ENCODE peak calls at places on chromosomes 5 and 9, in five cellular contexts. B, H, G, Q and W are unnamed samples.

GRCh38 chr5:10460252-10460906 is 18.7 kb downstream of the ROPN1L start:
- DNase-seq in B (no peak), H (no peak), G (peak), Q (no peak), W (no peak)

GRCh38 chr9:27528886-27529315 is 713 bp downstream of the MOB3B start:
- DNase-seq in B (peak), H (no peak), G (peak), Q (peak), W (peak)

GRCh38 chr9:131707677-131708612 is 31.9 kb downstream of the RAPGEF1 start:
- DNase-seq in B (no peak), H (no peak), G (peak), Q (no peak), W (no peak)

GRCh38 chr5:179206366-179206765 is 138.9 kb downstream of the ADAMTS2 start:
- DNase-seq in B (no peak), H (no peak), G (no peak), Q (no peak), W (no peak)

GRCh38 chr5:175714686-175715085 is 56.8 kb downstream of the HRH2 start:
- DNase-seq in B (no peak), H (no peak), G (no peak), Q (no peak), W (no peak)

GRCh38 chr5:88952344-88952743 is 69.4 kb upstream of the MEF2C start:
- DNase-seq in B (no peak), H (peak), G (no peak), Q (no peak), W (no peak)

GRCh38 chr9:108665856-108666784 is 189.7 kb downstream of the ACTL7B start:
- DNase-seq in B (no peak), H (no peak), G (no peak), Q (no peak), W (no peak)

GRCh38 chr9:28332648-28333047 is 759.4 kb upstream of the C9orf72 start:
- DNase-seq in B (no peak), H (no peak), G (no peak), Q (no peak), W (no peak)

GRCh38 chr5:103393131-103393754 is 134.7 kb downstream of the MACIR start:
- DNase-seq in B (no peak), H (no peak), G (no peak), Q (no peak), W (no peak)

GRCh38 chr5:108749130-108749861 is 1.6 kb downstream of the FER start:
- DNase-seq in B (peak), H (peak), G (no peak), Q (no peak), W (no peak)

GRCh38 chr5:150106669-150107068 is 20.3 kb upstream of the CSF1R start:
- DNase-seq in B (no peak), H (peak), G (no peak), Q (no peak), W (no peak)

GRCh38 chr5:180618830-180619562 is 27.7 kb upstream of the SCGB3A1 start:
- DNase-seq in B (no peak), H (no peak), G (no peak), Q (no peak), W (peak)

GRCh38 chr5:146565764-146566163 is 49.8 kb upstream of the GPR151 start:
- DNase-seq in B (peak), H (peak), G (no peak), Q (peak), W (peak)

GRCh38 chr9:109254317-109254716 is 66.5 kb downstream of the EPB41L4B start:
- DNase-seq in B (no peak), H (no peak), G (no peak), Q (no peak), W (no peak)

GRCh38 chr5:10301842-10302610 is 5.7 kb downstream of the CMBL start:
- DNase-seq in B (no peak), H (no peak), G (peak), Q (no peak), W (no peak)

GRCh38 chr5:76084496-76085285 is 1.5 kb downstream of the SV2C start:
- DNase-seq in B (no peak), H (no peak), G (no peak), Q (no peak), W (peak)

GRCh38 chr5:125083932-125084331 is 337.5 kb upstream of the ZNF608 start:
- DNase-seq in B (peak), H (no peak), G (no peak), Q (no peak), W (no peak)

GRCh38 chr5:76460104-76460503 is 57.0 kb downstream of the IQGAP2 start:
- DNase-seq in B (no peak), H (no peak), G (no peak), Q (no peak), W (no peak)

GRCh38 chr5:77211013-77211690 is 672 bp downstream of the PDE8B start:
- DNase-seq in B (peak), H (no peak), G (no peak), Q (no peak), W (no peak)

GRCh38 chr5:123119334-123119986 is 30.4 kb downstream of the PRDM6 start:
- DNase-seq in B (peak), H (peak), G (no peak), Q (no peak), W (no peak)

GRCh38 chr5:150515446-150515845 is 7.5 kb downstream of the NDST1 start:
- DNase-seq in B (no peak), H (no peak), G (no peak), Q (no peak), W (no peak)

GRCh38 chr5:50663636-50664035 is 2.8 kb upstream of the PARP8 start:
- DNase-seq in B (no peak), H (no peak), G (peak), Q (no peak), W (no peak)

GRCh38 chr5:124538196-124538595 is 208.2 kb downstream of the ZNF608 start:
- DNase-seq in B (no peak), H (no peak), G (no peak), Q (no peak), W (no peak)

GRCh38 chr5:132385321-132386105 is 16.0 kb downstream of the SLC22A5 start:
- DNase-seq in B (peak), H (peak), G (no peak), Q (no peak), W (peak)

GRCh38 chr5:180172447-180173197 is 36.4 kb downstream of the RASGEF1C start:
- DNase-seq in B (no peak), H (no peak), G (peak), Q (no peak), W (no peak)

GRCh38 chr9:116632990-116633441 is 54.1 kb upstream of the TRIM32 start:
- DNase-seq in B (peak), H (no peak), G (no peak), Q (no peak), W (no peak)

GRCh38 chr5:139651863-139652787 is 4.0 kb downstream of the CXXC5 start:
- DNase-seq in B (peak), H (peak), G (peak), Q (peak), W (peak)